ENCODE peak calls at places on chromosomes 1 and 21, in five cellular contexts. V is uterus, M is H54, A is K562, H is A549. G is an unnamed sample.

GRCh38 chr1:98110674-98111073 is 189.8 kb upstream of the DPYD start:
- DNase-seq in V (no peak), M (peak), A (no peak), H (no peak), G (no peak)

GRCh38 chr1:31739281-31739853 is 24.8 kb downstream of the ADGRB2 start:
- DNase-seq in V (no peak), M (no peak), A (peak), H (no peak), G (no peak)

GRCh38 chr1:112694363-112694929 is 12.5 kb downstream of the RHOC start:
- DNase-seq in V (no peak), M (no peak), A (no peak), H (no peak), G (no peak)

GRCh38 chr1:225431081-225431863 is 3.4 kb upstream of the LBR start:
- DNase-seq in V (no peak), M (no peak), A (no peak), H (no peak), G (peak)

GRCh38 chr1:71706030-71706671 is 576.2 kb downstream of the NEGR1 start:
- DNase-seq in V (no peak), M (no peak), A (no peak), H (no peak), G (no peak)

GRCh38 chr1:80218112-80218511 is 1211.6 kb upstream of the ADGRL4 start:
- DNase-seq in V (no peak), M (no peak), A (peak), H (no peak), G (no peak)

GRCh38 chr1:203271018-203271743 is 34.1 kb upstream of the BTG2 start:
- DNase-seq in V (peak), M (no peak), A (peak), H (peak), G (no peak)

GRCh38 chr1:204673909-204674701 is 11.4 kb downstream of the LRRN2 start:
- DNase-seq in V (no peak), M (no peak), A (no peak), H (no peak), G (no peak)

GRCh38 chr1:34827341-34827941 is 32.1 kb downstream of the SMIM12 start:
- DNase-seq in V (no peak), M (no peak), A (peak), H (no peak), G (no peak)

DNA sequence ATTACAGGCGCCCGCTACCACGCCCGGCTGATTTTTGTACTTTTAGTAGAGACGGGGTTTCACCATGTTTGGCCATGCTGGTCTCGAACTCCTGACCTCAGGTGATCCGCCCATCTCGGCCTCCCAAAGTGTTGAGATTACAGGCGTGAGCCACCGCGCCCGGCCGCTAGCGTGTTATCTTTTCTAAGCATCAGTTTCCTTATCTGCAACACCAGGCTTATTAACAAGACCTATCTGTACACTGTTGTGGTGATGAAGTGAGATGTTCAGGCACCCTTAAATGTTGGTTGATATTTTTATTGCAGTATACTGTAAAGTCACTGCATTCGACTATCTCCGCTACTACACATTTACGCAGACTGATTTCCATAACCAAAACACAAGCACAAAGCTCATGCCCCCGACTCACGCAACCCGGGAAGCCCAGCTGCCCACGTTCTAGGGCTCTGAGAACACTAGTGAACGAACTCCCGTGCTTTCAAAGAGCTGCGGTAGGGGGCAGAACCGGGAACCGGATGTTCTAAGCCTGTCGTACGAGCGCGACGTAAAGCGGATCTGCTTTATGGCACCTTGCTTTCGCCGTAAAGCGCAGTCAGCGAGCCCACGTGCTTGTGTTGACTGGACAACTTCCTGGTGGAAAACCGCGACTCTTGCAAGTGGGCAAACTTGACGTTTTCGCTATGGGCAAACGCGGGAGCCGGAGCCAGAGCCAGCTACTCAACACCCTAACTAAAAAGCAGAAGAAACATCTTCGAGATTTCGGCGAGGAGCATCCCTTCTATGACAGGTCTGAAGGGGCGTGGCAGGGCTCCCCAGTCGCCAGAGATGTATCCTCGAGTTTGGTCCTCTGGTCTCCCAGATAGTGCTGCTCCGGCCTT is at the start of gene UTP25:
- DNase-seq in V (peak), M (peak), A (peak), H (peak), G (peak)
- TF ChIP-seq POLR2A in V (peak), M (peak), A (peak), H (peak), G (peak)

DNA sequence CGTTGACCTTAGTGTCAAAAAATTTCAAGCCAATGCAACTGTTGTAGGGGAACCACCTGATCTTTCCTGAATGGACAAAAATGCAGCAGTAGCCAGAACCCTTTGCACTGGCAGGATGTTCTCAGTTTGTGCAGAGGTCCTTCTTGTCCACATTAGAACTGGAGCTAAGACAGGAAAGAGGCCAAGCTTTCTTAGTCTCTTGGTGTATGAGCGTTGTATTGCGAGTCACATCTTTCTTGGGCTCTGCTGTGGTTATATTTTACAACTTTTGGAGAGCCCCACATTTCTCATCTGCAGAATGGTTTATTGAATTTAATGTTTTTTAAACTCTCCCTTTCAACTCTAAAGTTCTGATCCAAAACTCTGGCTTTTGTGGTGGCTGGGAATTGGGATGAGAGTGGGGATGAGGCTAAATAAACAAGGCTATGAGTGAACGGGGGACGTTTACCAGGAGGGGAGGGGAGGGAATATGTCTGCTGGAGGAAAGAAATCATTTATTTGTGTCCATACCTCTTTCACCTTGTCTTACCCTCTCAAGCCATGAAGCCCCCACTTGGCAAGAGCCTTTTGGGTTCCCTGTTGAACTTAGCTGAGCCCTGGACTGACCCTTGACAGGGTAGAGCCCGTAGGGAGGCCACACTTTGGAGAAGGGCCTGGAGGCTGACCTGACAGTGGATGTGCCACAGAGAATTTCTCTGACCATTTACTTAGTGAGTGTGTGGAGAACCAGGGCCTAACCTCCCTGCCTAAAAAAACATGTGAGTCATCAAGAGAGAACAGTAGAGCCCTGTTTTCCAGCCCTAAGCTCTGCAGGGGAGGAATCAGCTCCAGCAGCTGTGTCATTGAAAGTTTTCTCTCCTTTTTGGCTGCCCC is 598 bp downstream of the CHI3L2 start:
- DNase-seq in V (no peak), M (peak), A (no peak), H (peak), G (no peak)
- TF ChIP-seq POLR2A in V (no peak), M (no peak), A (no peak), H (no peak), G (no peak)

GRCh38 chr1:1230656-1231399 is 973 bp downstream of the SDF4 start:
- DNase-seq in V (no peak), M (peak), A (peak), H (peak), G (no peak)
- TF ChIP-seq POLR2A in V (no peak), M (no peak), A (no peak), H (no peak), G (peak)

GRCh38 chr1:151342562-151342961 is 4.5 kb downstream of the RFX5 start:
- DNase-seq in V (no peak), M (no peak), A (no peak), H (no peak), G (no peak)
- TF ChIP-seq POLR2A in V (no peak), M (no peak), A (no peak), H (no peak), G (no peak)

GRCh38 chr1:19811206-19811851 is 3.8 kb downstream of the RNF186 start:
- DNase-seq in V (no peak), M (peak), A (peak), H (peak), G (peak)
- TF ChIP-seq POLR2A in V (no peak), M (no peak), A (no peak), H (no peak), G (no peak)

GRCh38 chr21:34130598-34130985 is 57.2 kb downstream of the MRPS6 start:
- DNase-seq in V (no peak), M (no peak), A (no peak), H (no peak), G (no peak)
- TF ChIP-seq POLR2A in V (no peak), M (no peak), A (no peak), H (no peak), G (no peak)

GRCh38 chr1:110006516-110006915 is 22.0 kb downstream of the AHCYL1 start:
- DNase-seq in V (no peak), M (no peak), A (no peak), H (no peak), G (no peak)

GRCh38 chr1:110002695-110003094 is 18.1 kb downstream of the AHCYL1 start:
- DNase-seq in V (no peak), M (no peak), A (no peak), H (no peak), G (no peak)

GRCh38 chr1:110004583-110004982 is 20.0 kb downstream of the AHCYL1 start:
- DNase-seq in V (no peak), M (no peak), A (no peak), H (no peak), G (no peak)

GRCh38 chr1:110005971-110006370 is 21.4 kb downstream of the AHCYL1 start:
- DNase-seq in V (no peak), M (no peak), A (no peak), H (no peak), G (no peak)

DNA sequence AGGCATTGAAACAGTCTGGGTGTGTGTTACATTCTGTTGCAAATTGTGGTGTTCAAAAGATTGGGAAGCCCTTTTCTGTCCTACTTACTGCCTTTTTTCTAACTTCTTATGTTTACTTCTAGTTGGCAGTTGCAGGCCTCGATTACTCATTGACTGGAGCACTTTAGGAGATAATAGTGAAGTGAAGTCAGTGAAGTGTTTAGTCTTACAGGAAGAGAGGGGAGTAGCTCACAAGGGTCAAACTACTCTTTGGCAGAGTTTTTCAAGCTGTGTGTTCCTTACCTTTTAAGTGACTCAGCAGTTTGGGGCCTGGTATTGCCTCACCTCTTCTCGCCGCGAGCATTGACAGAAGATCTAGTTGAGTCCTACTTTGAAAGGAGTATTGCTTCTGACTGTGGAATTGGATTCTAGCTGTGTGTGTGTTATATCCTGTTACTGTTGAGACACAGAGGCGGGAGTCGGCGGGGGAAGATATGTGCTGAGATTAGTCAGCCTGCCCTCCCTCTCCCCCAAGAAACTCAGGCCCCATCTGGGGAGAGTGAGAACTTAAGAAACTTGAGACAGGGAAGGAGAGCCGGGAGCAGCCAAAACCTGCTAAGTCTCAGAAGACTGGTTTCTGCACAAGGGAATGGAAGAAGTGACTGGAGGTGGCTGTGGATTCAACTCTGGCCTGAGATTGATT is 19.3 kb downstream of the AHCYL1 start:
- DNase-seq in V (peak), M (peak), A (peak), H (peak), G (peak)
- TF ChIP-seq POLR2A in V (no peak), M (no peak), A (no peak), H (no peak), G (no peak)